ENCODE peak calls at places on chromosome 17, in six cellular contexts. V is astrocyte of the spinal cord, L is stomach, H is DND-41, B is kidney epithelial cell, G is ascending aorta. P is an unnamed sample.

GRCh38 chr17:75181110-75181509 is 1.6 kb downstream of the SUMO2 start:
- DNase-seq in V (no peak), L (no peak), H (no peak), B (no peak), G (no peak), P (no peak)

GRCh38 chr17:72657467-72658317 is 434.8 kb downstream of the SLC39A11 start:
- DNase-seq in V (peak), L (no peak), H (no peak), B (no peak), G (no peak), P (no peak)

GRCh38 chr17:1294157-1294717 is 14.8 kb downstream of the TRARG1 start:
- DNase-seq in V (no peak), L (peak), H (peak), B (no peak), G (no peak), P (no peak)

GRCh38 chr17:34499576-34499975 is 79.8 kb upstream of the TMEM132E start:
- DNase-seq in V (peak), L (no peak), H (peak), B (peak), G (no peak), P (peak)

GRCh38 chr17:19327039-19327776 is 35.3 kb downstream of the B9D1 start:
- DNase-seq in V (peak), L (no peak), H (no peak), B (peak), G (peak), P (no peak)

GRCh38 chr17:50844117-50844700 is 8.8 kb downstream of the WFIKKN2 start:
- DNase-seq in V (no peak), L (no peak), H (no peak), B (no peak), G (no peak), P (no peak)

GRCh38 chr17:73309727-73310555 is 1.9 kb downstream of the CDC42EP4 start:
- DNase-seq in V (no peak), L (peak), H (no peak), B (no peak), G (no peak), P (peak)

GRCh38 chr17:75036643-75037268 is 10.0 kb downstream of the ATP5PD start:
- DNase-seq in V (peak), L (peak), H (peak), B (no peak), G (peak), P (no peak)

GRCh38 chr17:35988164-35988563 is 1.6 kb upstream of the CCL14 start:
- DNase-seq in V (no peak), L (no peak), H (no peak), B (no peak), G (no peak), P (no peak)

GRCh38 chr17:37389160-37389559 is 13.4 kb downstream of the C17orf78 start:
- DNase-seq in V (no peak), L (no peak), H (no peak), B (no peak), G (no peak), P (no peak)

GRCh38 chr17:37605813-37606505 is 3.3 kb downstream of the SYNRG start:
- DNase-seq in V (no peak), L (no peak), H (peak), B (no peak), G (no peak), P (no peak)

GRCh38 chr17:56478836-56479447 is 114.6 kb upstream of the NOG start:
- DNase-seq in V (peak), L (no peak), H (peak), B (no peak), G (no peak), P (peak)

GRCh38 chr17:67504182-67504581 is 127.1 kb downstream of the PITPNC1 start:
- DNase-seq in V (no peak), L (no peak), H (no peak), B (no peak), G (no peak), P (no peak)

GRCh38 chr17:4769628-4770027 is 2.1 kb upstream of the TM4SF5 start:
- DNase-seq in V (peak), L (no peak), H (no peak), B (no peak), G (no peak), P (no peak)

GRCh38 chr17:74404218-74404617 is 27.7 kb upstream of the GPRC5C start:
- DNase-seq in V (no peak), L (no peak), H (no peak), B (no peak), G (no peak), P (no peak)

GRCh38 chr17:68701046-68701445 is 99.9 kb upstream of the FAM20A start:
- DNase-seq in V (no peak), L (no peak), H (no peak), B (no peak), G (no peak), P (no peak)

GRCh38 chr17:14201087-14201486 is 35.6 kb downstream of the CDRT15 start:
- DNase-seq in V (no peak), L (no peak), H (peak), B (no peak), G (no peak), P (no peak)

GRCh38 chr17:62897706-62898105 is 68.3 kb upstream of the TANC2 start:
- DNase-seq in V (no peak), L (no peak), H (no peak), B (no peak), G (no peak), P (no peak)

GRCh38 chr17:45312477-45313418 is 4.1 kb downstream of the MAP3K14 start:
- DNase-seq in V (no peak), L (no peak), H (peak), B (no peak), G (no peak), P (no peak)

GRCh38 chr17:45314761-45315549 is 1.9 kb downstream of the MAP3K14 start:
- DNase-seq in V (no peak), L (no peak), H (no peak), B (no peak), G (no peak), P (no peak)

GRCh38 chr17:45313927-45314760 is 2.7 kb downstream of the MAP3K14 start:
- DNase-seq in V (no peak), L (no peak), H (no peak), B (no peak), G (no peak), P (no peak)

GRCh38 chr17:45311762-45312476 is 4.9 kb downstream of the MAP3K14 start:
- DNase-seq in V (peak), L (peak), H (peak), B (peak), G (no peak), P (no peak)

DNA sequence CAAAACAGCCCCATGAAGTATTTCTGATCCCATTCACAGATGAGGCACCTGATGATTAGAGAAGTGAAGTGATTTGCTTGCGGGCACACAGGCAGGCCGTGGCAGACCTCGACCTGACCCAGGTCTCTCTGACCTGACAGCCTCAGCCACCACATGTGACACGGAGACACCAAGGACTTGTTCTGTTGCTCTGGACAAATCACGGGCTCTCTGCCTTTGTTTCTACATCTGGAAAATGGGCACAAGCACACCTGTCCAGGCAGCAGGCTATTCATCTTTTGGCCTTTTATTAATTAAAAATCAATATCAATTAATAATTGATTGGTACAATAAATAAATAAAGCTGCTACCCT is 3.4 kb downstream of the MAP3K14 start:
- DNase-seq in V (no peak), L (no peak), H (no peak), B (no peak), G (no peak), P (no peak)
- H3K4me3 ChIP-seq in V (peak), L (no peak), H (peak), B (no peak), G (no peak), P (no peak)

DNA sequence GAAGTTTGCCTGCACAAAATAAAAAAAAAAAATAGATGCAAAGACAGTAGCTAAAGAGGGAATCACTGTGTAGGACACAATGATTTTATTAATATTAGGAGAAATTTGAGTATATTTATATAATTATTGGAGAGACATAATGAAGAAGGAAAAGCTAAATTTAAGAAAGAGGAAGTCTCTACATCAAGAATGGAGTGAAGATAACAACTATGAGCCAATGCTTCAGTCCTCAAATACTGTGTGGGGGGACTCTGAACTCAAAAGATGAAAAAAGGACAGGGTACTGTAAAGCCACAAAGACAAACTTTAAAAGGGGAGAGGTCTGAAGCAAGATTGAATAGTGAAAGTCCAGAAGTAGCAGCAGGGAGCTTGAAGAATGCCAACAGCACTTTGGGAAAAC is 44.7 kb downstream of the SKAP1 start:
- DNase-seq in V (no peak), L (no peak), H (no peak), B (no peak), G (no peak), P (no peak)
- H3K4me3 ChIP-seq in V (no peak), L (no peak), H (no peak), B (no peak), G (no peak), P (no peak)

DNA sequence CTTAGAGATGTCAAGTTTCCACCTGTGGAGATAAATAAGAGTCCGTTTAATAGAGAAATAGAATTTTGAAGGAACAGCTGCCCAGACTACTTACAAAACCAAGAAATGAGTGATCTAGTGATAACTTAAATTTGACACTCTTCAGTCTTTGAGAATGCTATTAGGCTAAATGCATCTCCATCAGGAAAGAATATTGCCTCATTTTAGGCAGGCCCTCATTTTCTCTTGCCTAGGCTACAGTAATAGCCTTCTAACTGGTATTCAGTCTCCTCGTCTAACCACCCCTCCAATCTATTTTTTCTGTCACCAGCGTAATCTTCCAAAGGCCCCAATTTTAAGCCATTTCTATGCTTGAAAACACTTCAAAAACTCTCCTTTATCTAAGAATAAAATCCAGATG is 537.8 kb upstream of the CA10 start:
- DNase-seq in V (no peak), L (no peak), H (no peak), B (no peak), G (no peak), P (no peak)
- H3K4me3 ChIP-seq in V (no peak), L (no peak), H (no peak), B (no peak), G (no peak), P (no peak)

DNA sequence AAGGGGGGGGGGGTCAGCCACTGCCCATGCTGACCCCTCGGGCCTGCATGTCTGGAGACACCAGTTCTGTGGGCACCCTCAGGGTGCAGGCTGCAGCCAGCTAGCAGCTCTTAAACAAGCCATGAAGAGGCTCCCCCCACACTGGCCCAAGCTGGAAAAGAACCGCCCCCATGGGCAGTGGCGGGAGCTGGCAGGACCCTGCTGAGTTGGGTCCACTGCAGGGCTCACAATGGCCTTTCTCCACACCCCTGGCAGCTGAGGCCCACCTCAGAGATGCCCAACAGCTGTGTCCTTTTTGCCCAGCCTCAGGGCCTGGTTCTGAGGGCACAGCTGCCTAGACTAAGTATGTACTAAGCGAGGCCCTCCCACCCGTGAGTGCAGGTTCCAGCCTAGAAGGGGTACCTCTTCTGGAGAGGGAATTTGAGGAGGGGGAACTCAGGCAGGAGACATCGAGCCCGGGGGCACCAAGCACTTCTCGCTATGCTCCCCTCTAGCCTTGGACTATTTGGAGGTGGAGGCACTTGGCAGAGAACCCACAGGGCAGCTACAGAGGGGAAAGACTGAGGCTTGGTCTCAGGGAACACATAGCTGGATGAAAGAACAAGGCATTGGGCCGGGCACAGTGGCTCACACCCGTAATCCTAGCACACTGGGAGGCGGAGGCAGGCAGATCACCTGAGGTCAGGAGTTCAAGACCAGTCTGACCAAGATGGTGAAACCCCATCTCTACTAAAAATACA is 3.2 kb downstream of the THRA start:
- DNase-seq in V (no peak), L (no peak), H (no peak), B (no peak), G (no peak), P (no peak)
- H3K4me3 ChIP-seq in V (no peak), L (peak), H (no peak), B (no peak), G (peak), P (no peak)

GRCh38 chr17:21039839-21040575 is 2.8 kb downstream of the USP22 start:
- DNase-seq in V (peak), L (no peak), H (peak), B (no peak), G (no peak), P (no peak)
- H3K4me3 ChIP-seq in V (peak), L (peak), H (peak), B (peak), G (peak), P (no peak)

GRCh38 chr17:8893621-8894020 is 26.1 kb upstream of the PIK3R6 start:
- DNase-seq in V (no peak), L (no peak), H (no peak), B (no peak), G (no peak), P (no peak)

GRCh38 chr17:8892338-8892690 is 24.8 kb upstream of the PIK3R6 start:
- DNase-seq in V (no peak), L (no peak), H (no peak), B (no peak), G (no peak), P (no peak)

GRCh38 chr17:8894673-8895578 is 27.5 kb upstream of the PIK3R6 start:
- DNase-seq in V (peak), L (peak), H (peak), B (no peak), G (no peak), P (peak)

GRCh38 chr17:8893059-8893458 is 25.6 kb upstream of the PIK3R6 start:
- DNase-seq in V (no peak), L (no peak), H (no peak), B (no peak), G (no peak), P (no peak)

DNA sequence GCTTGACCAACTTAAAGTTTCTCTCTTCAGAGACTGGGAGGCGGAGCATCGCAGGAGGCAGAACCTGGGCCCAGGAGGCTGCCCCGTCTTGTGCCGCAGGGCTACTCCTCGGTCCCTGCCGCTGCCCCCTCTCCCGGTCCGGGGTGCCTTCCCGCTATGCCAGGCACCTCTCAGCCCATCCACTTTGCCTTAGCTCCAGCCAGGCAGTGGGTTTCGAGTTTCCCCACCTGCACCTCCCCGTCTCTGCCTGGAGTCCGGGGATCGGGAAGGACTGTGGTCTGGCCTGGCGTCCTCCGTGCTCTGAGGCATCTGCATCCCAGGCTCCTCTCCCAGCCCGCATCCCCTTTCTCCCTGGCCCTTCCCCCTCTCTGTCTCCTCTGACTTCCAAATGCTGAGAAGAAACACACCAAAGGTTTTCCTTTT is 26.7 kb upstream of the PIK3R6 start:
- DNase-seq in V (no peak), L (no peak), H (no peak), B (no peak), G (no peak), P (no peak)
- H3K4me3 ChIP-seq in V (no peak), L (no peak), H (no peak), B (no peak), G (no peak), P (peak)

GRCh38 chr17:8965394-8966168 is at the start of gene PIK3R5:
- DNase-seq in V (no peak), L (peak), H (peak), B (no peak), G (no peak), P (peak)
- H3K4me3 ChIP-seq in V (no peak), L (peak), H (peak), B (no peak), G (peak), P (peak)

GRCh38 chr17:77364381-77364911 is 223.7 kb downstream of the SEC14L1 start:
- DNase-seq in V (no peak), L (no peak), H (no peak), B (no peak), G (no peak), P (no peak)

GRCh38 chr17:77364941-77365583 is 224.3 kb downstream of the SEC14L1 start:
- DNase-seq in V (no peak), L (no peak), H (no peak), B (no peak), G (no peak), P (no peak)

GRCh38 chr17:77365584-77366186 is 224.9 kb downstream of the SEC14L1 start:
- DNase-seq in V (peak), L (peak), H (no peak), B (peak), G (peak), P (no peak)

GRCh38 chr17:77366558-77367245 is 225.9 kb downstream of the SEC14L1 start:
- DNase-seq in V (peak), L (no peak), H (no peak), B (no peak), G (no peak), P (no peak)

DNA sequence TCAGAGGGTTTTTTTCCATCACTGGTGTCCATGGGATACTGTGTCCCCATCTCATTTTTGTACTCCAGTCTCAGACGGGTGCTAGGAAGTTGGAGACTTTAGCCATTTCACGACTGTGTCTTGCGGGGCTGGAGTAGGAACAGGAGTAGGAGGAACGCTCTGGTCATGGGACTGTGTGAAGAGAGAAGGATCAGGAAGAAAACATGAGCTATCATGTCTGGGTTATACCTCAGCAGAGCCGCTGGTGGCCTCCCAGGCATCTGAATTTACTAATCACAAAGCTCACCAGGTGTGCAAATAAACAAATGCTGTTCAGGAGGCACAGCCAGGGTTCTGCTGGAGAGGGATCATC is 225.4 kb downstream of the SEC14L1 start:
- DNase-seq in V (no peak), L (no peak), H (no peak), B (no peak), G (no peak), P (no peak)
- H3K4me3 ChIP-seq in V (no peak), L (no peak), H (no peak), B (no peak), G (no peak), P (no peak)

DNA sequence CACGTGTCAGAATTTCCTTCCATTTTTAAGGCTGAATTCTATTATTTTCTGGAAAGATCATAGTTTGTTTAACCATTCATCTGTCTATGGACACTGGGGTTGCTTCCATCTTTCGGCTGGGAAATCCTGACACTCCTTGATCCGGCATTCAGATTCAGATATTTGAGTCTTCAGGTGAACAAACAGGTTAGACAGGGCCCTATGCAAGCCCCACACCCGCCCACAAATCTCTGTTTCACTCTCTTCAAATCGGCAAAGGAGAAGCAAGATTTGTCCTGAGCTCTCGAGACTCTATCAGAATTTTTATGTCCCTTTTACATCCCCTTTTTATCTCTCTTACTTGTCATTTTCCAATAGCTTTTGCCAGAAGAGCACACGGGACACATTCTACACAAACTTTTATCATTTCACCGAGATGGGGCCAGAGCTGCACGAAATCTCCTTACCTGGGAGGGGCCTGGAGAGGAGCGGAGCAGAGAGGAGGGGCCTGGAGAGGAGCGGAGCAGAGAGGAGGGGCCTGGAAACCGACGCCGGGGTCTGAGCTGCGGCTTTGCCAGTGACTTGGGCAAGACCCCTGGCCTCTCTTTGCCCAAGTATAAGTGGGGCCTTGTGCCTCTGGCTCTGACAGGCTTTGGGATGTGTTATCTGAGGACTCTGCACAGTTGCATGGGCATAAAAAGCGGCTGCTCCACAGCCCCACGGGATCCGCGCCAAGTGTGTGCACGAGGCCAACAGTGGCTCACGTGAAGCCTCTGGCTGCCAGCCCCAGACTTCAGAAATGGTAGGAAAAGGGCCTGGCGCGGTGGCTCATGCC is 54.3 kb upstream of the RBFOX3 start:
- DNase-seq in V (no peak), L (peak), H (no peak), B (no peak), G (no peak), P (no peak)
- H3K4me3 ChIP-seq in V (no peak), L (peak), H (no peak), B (no peak), G (no peak), P (no peak)

GRCh38 chr17:8696456-8696855 is 48.2 kb downstream of the CCDC42 start:
- DNase-seq in V (peak), L (no peak), H (no peak), B (no peak), G (no peak), P (no peak)
- H3K4me3 ChIP-seq in V (no peak), L (no peak), H (no peak), B (no peak), G (no peak), P (no peak)